ENCODE peak calls at places on chromosome 6, in four cellular contexts. S, B, L and O are unnamed samples.
A peak's percentile ranks its signal among the peaks of the same experiment; 100 is the strongest.

GRCh38 chr6:118932421-118932820 is 2.5 kb downstream of the MCM9 start:
- DNase-seq in S (no peak), B (no peak), L (no peak), O (no peak)

GRCh38 chr6:139409026-139409425 is 34.6 kb upstream of the CITED2 start:
- DNase-seq in S (peak; percentile 88), B (no peak), L (no peak), O (peak; percentile 96)

GRCh38 chr6:113763311-113763766 is 93.8 kb upstream of the MARCKS start:
- DNase-seq in S (peak; percentile 5), B (no peak), L (no peak), O (no peak)

GRCh38 chr6:25950297-25950696 is 12.3 kb upstream of the TRIM38 start:
- DNase-seq in S (no peak), B (no peak), L (no peak), O (no peak)

GRCh38 chr6:14037402-14038277 is 79.9 kb upstream of the CD83 start:
- DNase-seq in S (peak; percentile 63), B (peak; percentile 78), L (no peak), O (peak; percentile 85)

GRCh38 chr6:31664790-31665500 is at the start of gene GPANK1:
- DNase-seq in S (peak; percentile 96), B (peak; percentile 98), L (peak; percentile 44), O (peak; percentile 93)

GRCh38 chr6:140436023-140436811 is 1061.8 kb upstream of the CITED2 start:
- DNase-seq in S (peak; percentile 95), B (no peak), L (no peak), O (peak; percentile 93)

GRCh38 chr6:39330057-39330456 is 7.6 kb upstream of the KCNK16 start:
- DNase-seq in S (no peak), B (peak; percentile 22), L (no peak), O (no peak)

GRCh38 chr6:11043961-11044711 is at the start of gene ELOVL2:
- DNase-seq in S (peak; percentile 28), B (no peak), L (peak; percentile 58), O (peak; percentile 86)

GRCh38 chr6:136920216-136920857 is 1.8 kb upstream of the SLC35D3 start:
- DNase-seq in S (no peak), B (no peak), L (no peak), O (no peak)

GRCh38 chr6:132764370-132764769 is 6.7 kb upstream of the VNN2 start:
- DNase-seq in S (peak; percentile 77), B (no peak), L (no peak), O (peak; percentile 96)

GRCh38 chr6:11309947-11310665 is 77.6 kb upstream of the NEDD9 start:
- DNase-seq in S (no peak), B (no peak), L (no peak), O (no peak)

GRCh38 chr6:132052096-132052495 is 100.9 kb upstream of the CCN2 start:
- DNase-seq in S (no peak), B (no peak), L (no peak), O (no peak)

GRCh38 chr6:163586888-163587287 is 172.4 kb downstream of the QKI start:
- DNase-seq in S (peak; percentile 27), B (no peak), L (no peak), O (no peak)

GRCh38 chr6:129644567-129645015 is 65.4 kb downstream of the ARHGAP18 start:
- DNase-seq in S (peak; percentile 81), B (no peak), L (no peak), O (peak; percentile 80)

GRCh38 chr6:150069707-150070106 is 786 bp upstream of the ULBP3 start:
- DNase-seq in S (no peak), B (no peak), L (peak; percentile 33), O (peak; percentile 22)

GRCh38 chr6:50823130-50823920 is 4.7 kb downstream of the TFAP2B start:
- DNase-seq in S (peak; percentile 5), B (no peak), L (no peak), O (no peak)

GRCh38 chr6:83707829-83708545 is 914 bp downstream of the SNAP91 start:
- DNase-seq in S (no peak), B (no peak), L (peak; percentile 13), O (peak; percentile 32)

GRCh38 chr6:36147294-36147693 is 17.0 kb downstream of the MAPK13 start:
- DNase-seq in S (no peak), B (no peak), L (no peak), O (no peak)

GRCh38 chr6:11536795-11537194 is 754 bp upstream of the TMEM170B start:
- DNase-seq in S (no peak), B (peak; percentile 45), L (no peak), O (no peak)

GRCh38 chr6:137309078-137309762 is 90.0 kb upstream of the IFNGR1 start:
- DNase-seq in S (peak; percentile 87), B (peak; percentile 91), L (no peak), O (peak; percentile 88)

GRCh38 chr6:81384921-81385320 is 367.6 kb downstream of the TENT5A start:
- DNase-seq in S (no peak), B (no peak), L (no peak), O (no peak)

GRCh38 chr6:139676718-139677117 is 302.3 kb upstream of the CITED2 start:
- DNase-seq in S (no peak), B (no peak), L (no peak), O (no peak)